ENCODE peak calls at places on chromosomes 16 and 17, in six cellular contexts. O is fibroblast of lung, A is upper lobe of right lung, L is pancreas, Q is AG09309, S is transverse colon. R is an unnamed sample.

GRCh38 chr17:42720996-42721583 is 23.8 kb downstream of the EZH1 start:
- DNase-seq in O (peak; percentile 53), A (no peak), L (peak; percentile 24), Q (peak; percentile 29), S (no peak), R (no peak)

GRCh38 chr17:58344791-58345157 is 7.2 kb downstream of the SUPT4H1 start:
- DNase-seq in O (no peak), A (peak; percentile 21), L (no peak), Q (no peak), S (no peak), R (peak; percentile 84)

GRCh38 chr17:4584125-4584834 is at the start of gene SMTNL2:
- DNase-seq in O (no peak), A (peak; percentile 69), L (no peak), Q (no peak), S (no peak), R (peak; percentile 75)

GRCh38 chr17:80413771-80414507 is 1.0 kb upstream of the ENDOV start:
- DNase-seq in O (no peak), A (no peak), L (no peak), Q (no peak), S (no peak), R (no peak)

GRCh38 chr16:8919934-8920465 is 37.8 kb downstream of the LITAFD start:
- DNase-seq in O (no peak), A (no peak), L (no peak), Q (no peak), S (no peak), R (no peak)

GRCh38 chr16:73572135-73572534 is 524.2 kb upstream of the ZFHX3 start:
- DNase-seq in O (no peak), A (peak; percentile 71), L (peak; percentile 25), Q (no peak), S (peak; percentile 46), R (no peak)

GRCh38 chr16:4947722-4948503 is 10.2 kb upstream of the SEC14L5 start:
- DNase-seq in O (no peak), A (no peak), L (no peak), Q (no peak), S (no peak), R (no peak)

GRCh38 chr17:62805234-62805633 is 2.9 kb downstream of the MARCHF10 start:
- DNase-seq in O (peak; percentile 54), A (no peak), L (no peak), Q (no peak), S (no peak), R (no peak)

GRCh38 chr17:42519546-42520444 is 16.2 kb upstream of the NAGLU start:
- DNase-seq in O (peak; percentile 99), A (peak; percentile 77), L (peak; percentile 71), Q (peak; percentile 96), S (peak; percentile 85), R (peak; percentile 76)

GRCh38 chr17:55157165-55157564 is 107.6 kb upstream of the HLF start:
- DNase-seq in O (peak; percentile 84), A (no peak), L (no peak), Q (no peak), S (no peak), R (no peak)

GRCh38 chr17:75652934-75653549 is 13.9 kb downstream of the RECQL5 start:
- DNase-seq in O (peak; percentile 23), A (peak; percentile 49), L (no peak), Q (no peak), S (no peak), R (no peak)

GRCh38 chr16:85169333-85170065 is 57.2 kb upstream of the CIBAR2 start:
- DNase-seq in O (peak; percentile 62), A (no peak), L (no peak), Q (no peak), S (no peak), R (no peak)

GRCh38 chr16:85166281-85166680 is 54.0 kb upstream of the CIBAR2 start:
- DNase-seq in O (no peak), A (no peak), L (no peak), Q (no peak), S (no peak), R (no peak)

GRCh38 chr16:85166699-85167588 is 54.7 kb upstream of the CIBAR2 start:
- DNase-seq in O (no peak), A (no peak), L (peak; percentile 64), Q (no peak), S (no peak), R (no peak)

GRCh38 chr16:85168732-85169256 is 56.5 kb upstream of the CIBAR2 start:
- DNase-seq in O (peak; percentile 63), A (no peak), L (peak; percentile 50), Q (no peak), S (peak; percentile 47), R (no peak)

GRCh38 chr16:85167589-85168537 is 55.6 kb upstream of the CIBAR2 start:
- DNase-seq in O (no peak), A (no peak), L (no peak), Q (no peak), S (no peak), R (no peak)
- H3K4me3 ChIP-seq in O (no peak overlapping the region), A (peak overlapping the region; percentile 33), L (no peak overlapping the region), Q (no peak overlapping the region), S (peak overlapping the region; percentile 34), R (peak overlapping the region; percentile 32)

DNA sequence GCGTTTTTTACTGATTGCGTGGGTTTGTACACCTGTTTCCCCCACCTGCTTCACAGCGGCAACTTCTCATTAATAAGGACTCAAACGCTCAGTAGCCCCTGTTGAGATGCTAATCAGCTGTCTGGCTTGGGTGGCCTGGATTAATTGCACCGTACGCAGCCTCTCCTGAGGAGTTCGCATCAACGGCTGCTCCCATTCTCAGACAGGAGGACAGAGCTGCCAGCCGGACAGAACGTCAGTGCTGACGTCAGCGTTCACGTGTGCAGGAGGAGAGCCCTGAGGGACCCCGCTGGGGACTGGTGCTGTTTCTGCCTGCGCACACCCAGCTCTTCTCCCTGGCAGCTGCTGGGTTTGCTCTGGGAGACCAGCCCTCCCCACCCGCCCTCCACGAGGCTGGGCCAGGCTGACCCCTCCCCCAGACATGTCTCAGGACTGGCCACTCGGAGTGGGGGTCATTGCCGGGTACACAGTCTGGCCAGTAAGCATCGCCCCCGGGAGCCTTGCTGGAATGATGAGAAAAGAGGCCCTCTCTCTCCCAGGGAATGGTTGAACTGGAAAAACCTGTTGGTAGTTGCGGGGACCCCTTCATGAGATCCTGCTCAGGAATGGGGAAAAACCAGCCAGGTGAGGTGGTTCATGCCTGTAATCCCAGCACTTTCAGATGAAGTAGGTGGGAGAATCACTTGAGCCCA is 5.7 kb upstream of the BANP start:
- DNase-seq in O (peak; percentile 83), A (peak; percentile 89), L (peak; percentile 88), Q (no peak), S (peak; percentile 80), R (peak; percentile 87)
- H3K4me3 ChIP-seq in O (peak overlapping the region; percentile 10), A (peak overlapping the region; percentile 37), L (peak overlapping the region; percentile 17), Q (no peak overlapping the region), S (peak overlapping the region; percentile 40), R (no peak overlapping the region)

DNA sequence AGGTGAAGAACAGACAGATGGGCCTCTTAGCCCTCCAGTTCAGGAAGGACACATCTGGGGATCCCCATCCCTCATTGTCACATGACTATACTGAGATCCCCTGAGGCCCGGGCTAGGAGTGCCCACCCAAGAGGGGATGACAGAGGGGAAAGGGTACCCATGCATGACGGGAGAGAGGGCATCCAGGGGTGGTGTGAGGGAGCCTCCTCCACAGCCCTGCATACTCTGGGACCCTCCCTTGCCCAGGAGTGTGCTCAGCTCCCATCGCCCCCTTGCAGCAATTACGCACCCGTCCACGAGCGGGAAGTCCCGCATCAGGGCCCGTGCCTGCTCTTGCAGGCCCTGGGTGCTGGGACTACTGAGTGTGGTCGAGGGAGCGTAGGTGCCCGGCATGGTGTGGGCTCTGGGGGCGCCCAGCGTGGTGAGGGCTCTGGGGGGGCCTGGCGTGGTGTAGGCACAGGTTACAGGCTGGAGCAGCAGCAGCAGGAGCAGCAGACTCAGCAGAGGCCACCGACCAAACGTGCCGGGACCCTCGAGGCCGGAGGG is 6.5 kb downstream of the DPEP2 start:
- DNase-seq in O (no peak), A (no peak), L (no peak), Q (no peak), S (no peak), R (no peak)
- H3K4me3 ChIP-seq in O (no peak overlapping the region), A (peak overlapping the region; percentile 45), L (no peak overlapping the region), Q (no peak overlapping the region), S (no peak overlapping the region), R (peak overlapping the region; percentile 36)

DNA sequence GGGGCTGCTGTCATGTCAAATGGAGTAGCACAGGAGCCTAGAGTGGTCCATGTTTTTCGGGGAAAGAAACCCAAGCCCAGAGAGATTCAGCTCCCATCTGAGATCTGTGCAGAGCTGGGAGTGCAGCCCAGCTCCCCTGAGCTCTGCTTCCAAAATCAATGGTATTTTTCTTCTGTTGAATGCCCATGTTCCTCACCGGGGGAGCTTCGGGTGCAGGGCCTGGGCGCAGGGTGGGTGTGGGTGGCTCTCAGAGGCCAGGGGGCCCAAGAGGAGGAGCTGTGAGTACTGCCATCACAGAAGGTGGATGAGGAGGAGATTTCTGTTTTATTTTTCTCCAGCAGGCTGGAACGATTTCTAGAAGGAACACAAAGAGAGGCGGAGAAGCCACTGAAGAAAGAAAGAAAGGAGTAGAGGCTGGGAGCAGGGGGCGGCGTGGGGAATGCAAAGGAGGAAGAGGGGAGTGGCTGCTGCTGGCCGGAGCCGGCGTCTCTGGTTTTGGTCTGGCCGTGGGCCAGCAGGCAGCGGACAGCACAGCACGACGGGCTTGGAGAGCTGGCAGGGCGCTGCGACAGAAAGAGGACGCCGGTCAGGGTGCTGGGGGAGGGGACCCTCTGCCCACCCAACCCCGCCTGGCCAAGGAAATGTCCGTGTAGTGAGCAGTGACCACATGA is 76.2 kb upstream of the KSR1 start:
- DNase-seq in O (peak; percentile 73), A (peak; percentile 85), L (peak; percentile 49), Q (no peak), S (peak; percentile 44), R (no peak)
- H3K4me3 ChIP-seq in O (peak overlapping the region; percentile 35), A (peak overlapping the region; percentile 32), L (no peak overlapping the region), Q (peak overlapping the region; percentile 35), S (peak overlapping the region; percentile 34), R (no peak overlapping the region)

DNA sequence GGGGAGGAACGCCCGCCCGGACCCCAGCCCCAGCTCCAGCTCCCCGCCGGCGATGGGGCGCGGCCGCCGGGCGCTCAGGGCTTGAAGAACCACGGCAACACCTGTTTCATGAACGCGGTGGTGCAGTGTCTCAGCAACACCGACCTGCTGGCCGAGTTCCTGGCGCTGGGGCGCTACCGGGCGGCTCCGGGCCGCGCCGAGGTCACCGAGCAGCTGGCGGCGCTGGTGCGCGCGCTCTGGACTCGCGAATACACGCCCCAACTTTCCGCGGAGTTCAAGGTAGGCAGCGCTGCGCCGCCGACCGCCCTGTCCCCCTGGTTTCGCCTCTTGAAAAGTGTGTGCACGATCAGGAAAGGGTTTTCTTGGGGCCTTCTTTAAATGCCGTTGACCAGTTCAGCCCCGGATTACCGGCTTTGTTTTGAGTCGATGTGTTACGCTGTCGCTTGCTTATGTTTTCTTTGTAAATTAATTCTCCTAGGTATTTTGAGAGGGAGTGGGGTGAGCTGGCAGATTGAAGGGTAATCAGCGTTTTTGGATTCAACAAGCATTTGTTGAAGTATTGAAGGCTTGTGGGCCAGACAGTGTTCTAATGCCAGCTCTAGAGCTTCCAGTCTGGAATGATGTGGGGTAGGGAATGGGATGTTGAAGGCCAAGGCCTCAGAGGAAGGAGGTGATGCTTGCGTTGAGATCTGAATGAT is 690 bp downstream of the USP43 start:
- DNase-seq in O (peak; percentile 33), A (peak; percentile 89), L (peak; percentile 75), Q (no peak), S (peak; percentile 76), R (peak; percentile 75)
- H3K4me3 ChIP-seq in O (no peak overlapping the region), A (peak overlapping the region; percentile 59), L (peak overlapping the region; percentile 79), Q (no peak overlapping the region), S (peak overlapping the region; percentile 65), R (peak overlapping the region; percentile 46)

R was measured in spleen.